ENCODE peak calls at places on chromosomes 13 and 19, in four cellular contexts. R is uterus, W is H9, G is GM20000. M is an unnamed sample.

GRCh38 chr13:97212540-97213146 is 9.5 kb upstream of the MBNL2 start:
- DNase-seq in R (no peak), W (no peak), G (no peak), M (no peak)

GRCh38 chr13:100721885-100722512 is 47.4 kb upstream of the TMTC4 start:
- DNase-seq in R (no peak), W (peak; percentile 56), G (peak; percentile 55), M (peak; percentile 39)

GRCh38 chr19:3094638-3095374 is 644 bp downstream of the GNA11 start:
- DNase-seq in R (no peak), W (no peak), G (no peak), M (no peak)

GRCh38 chr19:45448887-45449299 is 18.9 kb upstream of the FOSB start:
- DNase-seq in R (no peak), W (no peak), G (no peak), M (no peak)

GRCh38 chr13:30714629-30715028 is 20.7 kb upstream of the ALOX5AP start:
- DNase-seq in R (no peak), W (no peak), G (no peak), M (no peak)

GRCh38 chr19:49301165-49301865 is 23.7 kb downstream of the SLC6A16 start:
- DNase-seq in R (peak; percentile 42), W (peak; percentile 86), G (peak; percentile 86), M (peak; percentile 80)

GRCh38 chr19:56403764-56404704 is at the start of gene ZNF583:
- DNase-seq in R (peak; percentile 98), W (peak; percentile 89), G (peak; percentile 92), M (peak; percentile 97)

GRCh38 chr19:53865523-53865917 is 2.2 kb upstream of the MYADM start:
- DNase-seq in R (no peak), W (no peak), G (peak; percentile 9), M (no peak)

GRCh38 chr19:5016781-5017180 is 47.9 kb downstream of the KDM4B start:
- DNase-seq in R (no peak), W (no peak), G (no peak), M (no peak)

GRCh38 chr13:32947411-32947810 is 68.8 kb upstream of the KL start:
- DNase-seq in R (no peak), W (no peak), G (no peak), M (no peak)

GRCh38 chr13:43153436-43154082 is 130.2 kb downstream of the DNAJC15 start:
- DNase-seq in R (no peak), W (no peak), G (no peak), M (no peak)

GRCh38 chr19:51398096-51398704 is 7.8 kb upstream of the C19orf84 start:
- DNase-seq in R (no peak), W (no peak), G (no peak), M (no peak)

GRCh38 chr13:90533866-90534265 is 813.6 kb upstream of the MIR17HG start:
- DNase-seq in R (no peak), W (no peak), G (no peak), M (no peak)

GRCh38 chr13:66222926-66223325 is 1007.2 kb downstream of the PCDH9 start:
- DNase-seq in R (no peak), W (no peak), G (peak; percentile 13), M (no peak)

GRCh38 chr13:21672811-21673591 is 2.1 kb downstream of the FGF9 start:
- DNase-seq in R (no peak), W (no peak), G (no peak), M (no peak)

GRCh38 chr19:7762719-7763293 is at the start of gene CLEC4M:
- DNase-seq in R (no peak), W (no peak), G (no peak), M (no peak)

GRCh38 chr13:25927363-25927762 is 124.5 kb downstream of the SHISA2 start:
- DNase-seq in R (no peak), W (no peak), G (no peak), M (no peak)

GRCh38 chr13:98961204-98962105 is 16.4 kb downstream of the DOCK9 start:
- DNase-seq in R (no peak), W (no peak), G (no peak), M (no peak)

GRCh38 chr19:17209126-17210036 is 5.8 kb upstream of the USE1 start:
- DNase-seq in R (no peak), W (peak; percentile 98), G (peak; percentile 79), M (no peak)

GRCh38 chr19:48751835-48752510 is 468 bp downstream of the FUT1 start:
- DNase-seq in R (no peak), W (no peak), G (no peak), M (no peak)

M was measured in left cardiac atrium.